ENCODE peak calls at places on chromosomes 16 and 17, in nine cellular contexts. L is GM23248; Q is right lobe of liver; I is fibroblast of the conjunctiva; R is IMR-90; A is iPS-NIHi11; Z is stimulated activated CD8-positive, alpha-beta memory T cell treated with anti-CD3 and anti-CD28 coated beads, Interleukin-7, amount 100 ng/mL, for 1 hour; D is stimulated activated CD4-positive, alpha-beta T cell treated with anti-CD3 and anti-CD28 coated beads, TNF-alpha, amount 100 ng/mL, for 1 hour; U is T-cell. W is an unnamed sample.

GRCh38 chr17:81566461-81567126 is 14.4 kb upstream of the FAAP100 start:
- DNase-seq in L (peak), Q (peak), I (peak), R (peak), A (no peak), Z (no peak), D (no peak), U (no peak), W (peak)

GRCh38 chr17:58331815-58332719 is 3.5 kb upstream of the TSPOAP1 start:
- DNase-seq in L (no peak), Q (peak), I (no peak), R (no peak), A (no peak), Z (peak), D (peak), U (peak), W (peak)

GRCh38 chr16:10565167-10565566 is 15.2 kb downstream of the EMP2 start:
- DNase-seq in L (no peak), Q (no peak), I (no peak), R (peak), A (no peak), Z (no peak), D (no peak), U (no peak), W (no peak)

GRCh38 chr17:14198013-14198412 is 38.6 kb downstream of the CDRT15 start:
- DNase-seq in L (no peak), Q (no peak), I (no peak), R (no peak), A (no peak), Z (no peak), D (no peak), U (no peak), W (no peak)

GRCh38 chr17:4598776-4599504 is 14.6 kb downstream of the SMTNL2 start:
- DNase-seq in L (peak), Q (no peak), I (peak), R (peak), A (no peak), Z (no peak), D (no peak), U (no peak), W (no peak)

GRCh38 chr17:77507116-77507885 is 366.5 kb downstream of the SEC14L1 start:
- DNase-seq in L (peak), Q (peak), I (no peak), R (no peak), A (no peak), Z (no peak), D (no peak), U (no peak), W (no peak)

GRCh38 chr17:1050246-1050995 is 53.5 kb downstream of the TIMM22 start:
- DNase-seq in L (no peak), Q (peak), I (no peak), R (no peak), A (no peak), Z (no peak), D (no peak), U (no peak), W (no peak)

GRCh38 chr17:17859909-17860760 is 23.3 kb upstream of the SREBF1 start:
- DNase-seq in L (peak), Q (peak), I (no peak), R (peak), A (peak), Z (peak), D (no peak), U (peak), W (no peak)

GRCh38 chr16:72768611-72769010 is 279.3 kb downstream of the ZFHX3 start:
- DNase-seq in L (no peak), Q (no peak), I (no peak), R (no peak), A (no peak), Z (no peak), D (no peak), U (no peak), W (no peak)

GRCh38 chr16:68508641-68509240 is 30.4 kb upstream of the ZFP90 start:
- DNase-seq in L (no peak), Q (no peak), I (no peak), R (no peak), A (no peak), Z (no peak), D (no peak), U (no peak), W (no peak)

GRCh38 chr16:58859958-58860669 is 126.0 kb upstream of the GOT2 start:
- DNase-seq in L (no peak), Q (no peak), I (no peak), R (no peak), A (no peak), Z (no peak), D (no peak), U (no peak), W (no peak)

GRCh38 chr17:2102931-2103398 is 48.1 kb downstream of the HIC1 start:
- DNase-seq in L (peak), Q (no peak), I (no peak), R (peak), A (no peak), Z (no peak), D (no peak), U (no peak), W (no peak)

GRCh38 chr17:57663326-57664070 is 81.6 kb downstream of the CCDC182 start:
- DNase-seq in L (peak), Q (no peak), I (no peak), R (no peak), A (no peak), Z (no peak), D (no peak), U (no peak), W (no peak)

GRCh38 chr17:64245218-64246145 is 17.6 kb downstream of the TEX2 start:
- DNase-seq in L (peak), Q (no peak), I (no peak), R (peak), A (no peak), Z (no peak), D (no peak), U (no peak), W (no peak)

W was measured in Jurkat, Clone E6-1.